ENCODE peak calls at places on chromosome 7, in four cellular contexts. Q is K562, L is GM12878, F is HepG2. H is an unnamed sample.
A peak's percentile ranks its signal among the peaks of the same experiment; 100 is the strongest.

GRCh38 chr7:81725003-81725402 is 44.8 kb downstream of the HGF start:
- DNase-seq in L (no peak), F (no peak), Q (no peak), H (no peak)

GRCh38 chr7:152093717-152094116 is 68.2 kb downstream of the GALNT11 start:
- DNase-seq in F (no peak), Q (no peak), L (no peak), H (no peak)

GRCh38 chr7:55258631-55259030 is 106.5 kb upstream of the LANCL2 start:
- DNase-seq in F (peak; percentile 9), Q (no peak), L (no peak), H (no peak)

GRCh38 chr7:16561943-16562342 is 35.3 kb downstream of the LRRC72 start:
- DNase-seq in Q (no peak), F (no peak), L (no peak), H (no peak)

GRCh38 chr7:157827045-157827862 is 490.4 kb downstream of the DNAJB6 start:
- DNase-seq in Q (no peak), L (no peak), F (no peak), H (no peak)

GRCh38 chr7:953547-954327 is 743 bp downstream of the ADAP1 start:
- DNase-seq in Q (no peak), L (no peak), F (peak; percentile 59), H (peak; percentile 63)

GRCh38 chr7:20193242-20193777 is 23.9 kb downstream of the MACC1 start:
- DNase-seq in Q (no peak), L (no peak), F (no peak), H (no peak)

GRCh38 chr7:80870806-80871205 is 48.0 kb downstream of the SEMA3C start:
- DNase-seq in F (no peak), L (no peak), Q (no peak), H (no peak)

GRCh38 chr7:65251851-65252620 is 121.6 kb upstream of the ZNF92 start:
- DNase-seq in Q (peak; percentile 69), L (peak; percentile 27), F (peak; percentile 53), H (peak; percentile 87)

GRCh38 chr7:90312745-90313144 is 8.4 kb downstream of the FAM237B start:
- DNase-seq in F (peak; percentile 6), L (no peak), Q (no peak), H (no peak)

GRCh38 chr7:90931996-90932912 is 332.0 kb upstream of the FZD1 start:
- DNase-seq in L (peak; percentile 73), Q (no peak), F (no peak), H (no peak)

GRCh38 chr7:105738133-105738532 is 138.3 kb downstream of the ATXN7L1 start:
- DNase-seq in Q (no peak), F (no peak), L (no peak), H (no peak)

GRCh38 chr7:82699773-82700186 is 256.2 kb upstream of the CACNA2D1 start:
- DNase-seq in F (no peak), Q (no peak), L (no peak), H (no peak)

GRCh38 chr7:20306499-20306946 is 24.2 kb upstream of the ITGB8 start:
- DNase-seq in L (no peak), Q (peak; percentile 29), F (peak; percentile 62), H (no peak)

GRCh38 chr7:107931740-107932515 is 40.9 kb downstream of the DLD start:
- DNase-seq in L (no peak), F (no peak), Q (no peak), H (no peak)

GRCh38 chr7:82078807-82079206 is 309.0 kb upstream of the HGF start:
- DNase-seq in L (no peak), Q (no peak), F (no peak), H (no peak)

GRCh38 chr7:75842836-75843446 is 29.3 kb upstream of the CCL24 start:
- DNase-seq in F (peak; percentile 33), Q (peak; percentile 61), L (peak; percentile 47), H (no peak)

GRCh38 chr7:12401538-12402364 is 1.9 kb downstream of the VWDE start:
- DNase-seq in L (no peak), F (no peak), Q (peak; percentile 18), H (no peak)

GRCh38 chr7:41238851-41239331 is 464.0 kb downstream of the INHBA start:
- DNase-seq in Q (no peak), L (no peak), F (no peak), H (no peak)

GRCh38 chr7:107505997-107506682 is 36.3 kb downstream of the GPR22 start:
- DNase-seq in F (peak; percentile 56), L (no peak), Q (no peak), H (no peak)

GRCh38 chr7:108012499-108013430 is 9.8 kb upstream of the LAMB1 start:
- DNase-seq in Q (peak; percentile 87), L (no peak), F (peak; percentile 95), H (no peak)

GRCh38 chr7:88700725-88701124 is 58.8 kb upstream of the ZNF804B start:
- DNase-seq in F (no peak), Q (no peak), L (no peak), H (no peak)

GRCh38 chr7:17963281-17963680 is 23.0 kb upstream of the SNX13 start:
- DNase-seq in Q (no peak), L (no peak), F (peak; percentile 9), H (no peak)

GRCh38 chr7:98022531-98022930 is 32.5 kb upstream of the OCM2 start:
- DNase-seq in F (no peak), Q (no peak), L (no peak), H (no peak)

GRCh38 chr7:151398446-151399304 is 11.2 kb downstream of the WDR86 start:
- DNase-seq in Q (no peak), F (no peak), L (no peak), H (no peak)

GRCh38 chr7:1397491-1398327 is 61.6 kb downstream of the MICALL2 start:
- DNase-seq in F (no peak), L (no peak), Q (no peak), H (no peak)

GRCh38 chr7:36191292-36191920 is 38.4 kb downstream of the EEPD1 start:
- DNase-seq in Q (no peak), F (no peak), L (no peak), H (no peak)

GRCh38 chr7:13879994-13880686 is 109.3 kb downstream of the ETV1 start:
- DNase-seq in L (no peak), Q (no peak), F (no peak), H (no peak)

GRCh38 chr7:133052826-133053225 is 29.1 kb downstream of the CHCHD3 start:
- DNase-seq in F (no peak), L (no peak), Q (no peak), H (no peak)

GRCh38 chr7:2242541-2243482 is 786 bp downstream of the NUDT1 start:
- DNase-seq in L (no peak), Q (peak; percentile 59), F (peak; percentile 26), H (no peak)

GRCh38 chr7:2698581-2699288 is 10.7 kb downstream of the AMZ1 start:
- DNase-seq in F (no peak), L (peak; percentile 93), Q (no peak), H (no peak)

GRCh38 chr7:84271550-84271949 is 77.0 kb upstream of the SEMA3A start:
- DNase-seq in L (no peak), Q (no peak), F (no peak), H (no peak)

GRCh38 chr7:73987298-73987697 is 40.7 kb upstream of the ELN start:
- DNase-seq in Q (no peak), L (no peak), F (no peak), H (no peak)
- TF ChIP-seq NR2C2 in Q (no peak), L (no peak), F (no peak), H (no peak)

GRCh38 chr7:138882249-138882648 is 84.3 kb upstream of the ATP6V0A4 start:
- DNase-seq in Q (no peak), L (no peak), F (no peak), H (no peak)

GRCh38 chr7:138879356-138879755 is 81.4 kb upstream of the ATP6V0A4 start:
- DNase-seq in Q (no peak), L (no peak), F (no peak), H (no peak)

GRCh38 chr7:138878847-138879246 is 80.9 kb upstream of the ATP6V0A4 start:
- DNase-seq in Q (no peak), F (no peak), L (no peak), H (no peak)

GRCh38 chr7:138881578-138882188 is 83.7 kb upstream of the ATP6V0A4 start:
- DNase-seq in Q (no peak), F (no peak), L (no peak), H (no peak)

DNA sequence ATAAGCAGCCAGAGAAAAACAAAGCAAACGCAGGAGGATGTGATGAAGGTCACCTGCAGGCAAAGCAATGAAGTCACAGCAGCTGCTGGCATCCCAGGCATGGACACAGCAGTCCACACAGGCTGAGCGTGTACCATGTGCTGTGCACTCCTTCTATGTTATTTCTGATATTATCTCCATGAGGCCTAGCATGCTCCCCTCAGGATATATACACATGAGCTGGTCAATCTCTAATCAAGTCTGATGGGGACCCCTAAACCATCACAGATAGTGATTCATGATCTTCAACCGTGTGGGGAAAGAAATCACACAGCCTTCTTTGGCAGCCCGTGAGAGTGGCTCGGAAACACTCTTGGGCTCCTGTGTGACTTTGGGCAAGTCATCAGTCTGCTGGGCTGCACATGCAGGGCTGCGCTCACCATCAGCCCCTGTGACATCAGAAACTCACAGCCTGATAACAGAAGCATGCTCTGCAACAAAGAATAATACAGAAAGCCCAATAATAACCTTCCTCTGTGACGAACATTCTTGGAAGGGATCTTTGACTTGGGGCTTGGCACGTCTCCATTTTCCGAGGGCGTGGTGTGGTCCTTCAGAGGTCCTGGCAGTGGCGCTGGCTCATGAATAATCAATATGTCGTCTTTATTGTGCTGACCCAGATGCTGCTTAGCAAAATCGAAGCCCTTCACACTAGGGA is 83.0 kb upstream of the ATP6V0A4 start:
- DNase-seq in Q (no peak), F (no peak), L (no peak), H (no peak)
- TF ChIP-seq TCF7 in Q (no peak), F (no peak), L (no peak), H (no peak)

DNA sequence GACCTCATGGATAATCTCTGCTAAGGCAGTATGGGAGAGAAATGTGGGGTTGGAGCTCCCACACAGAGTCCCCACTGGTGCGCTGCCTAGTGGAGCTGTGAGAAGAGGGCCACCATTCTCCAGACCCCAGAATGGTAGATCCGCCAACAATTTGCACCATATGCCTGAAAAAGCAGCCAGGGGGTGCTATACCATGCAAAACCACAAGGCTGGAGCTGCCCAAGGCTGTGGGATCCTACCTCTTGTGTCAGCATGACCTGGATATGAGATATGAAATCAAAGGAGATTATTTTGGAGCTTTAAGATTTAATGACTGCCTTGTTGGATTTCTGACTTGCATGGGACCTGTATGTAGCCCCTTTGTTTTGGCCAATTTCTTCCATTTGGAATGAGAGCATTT is 27.0 kb upstream of the SAMD9L start:
- DNase-seq in F (no peak), L (no peak), Q (no peak), H (no peak)
- TF ChIP-seq NR2C2 in F (no peak), L (no peak), Q (no peak), H (no peak)

DNA sequence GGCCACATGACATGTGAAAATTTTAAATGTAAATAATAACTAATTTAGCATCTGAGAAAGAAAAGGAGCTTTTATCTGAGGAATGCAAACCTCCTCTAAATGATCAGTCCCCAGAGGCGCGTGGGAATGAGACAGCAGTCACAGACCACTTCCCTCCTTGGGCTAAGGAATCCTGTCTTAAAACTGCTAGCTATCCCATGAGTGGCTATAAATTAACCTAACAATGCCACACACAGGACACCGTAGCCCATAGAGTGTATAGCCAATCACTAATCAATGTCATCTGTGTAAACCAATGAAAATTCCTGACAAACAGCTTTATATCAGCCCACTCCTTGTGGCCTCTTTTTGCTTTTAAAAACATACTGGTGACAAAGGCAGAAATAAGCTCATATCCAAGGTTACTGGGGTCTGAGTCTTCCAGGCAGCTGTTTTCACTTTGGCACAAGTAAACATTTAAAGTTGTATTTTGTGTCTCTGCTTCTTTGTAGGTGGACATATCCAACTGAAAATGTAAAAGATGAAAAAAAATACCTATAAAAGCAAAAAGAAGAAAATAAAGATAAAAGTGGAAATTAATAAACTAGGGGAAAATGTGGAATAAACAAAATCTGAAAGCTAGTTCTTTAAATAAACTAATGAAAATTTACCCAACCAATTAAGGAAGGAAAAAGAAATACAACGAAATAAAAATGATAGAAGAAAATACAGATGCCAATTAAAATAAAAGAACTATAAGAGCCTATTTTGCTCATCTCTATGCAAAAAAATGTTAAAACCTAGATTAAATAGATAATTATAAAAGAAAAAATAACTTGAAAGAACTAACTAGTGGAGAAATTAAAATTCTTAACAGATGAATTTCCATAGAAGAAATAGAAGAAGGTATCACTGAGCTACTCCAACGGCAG is 32.9 kb downstream of the PKD1L1 start:
- DNase-seq in L (no peak), Q (no peak), F (no peak), H (no peak)
- TF ChIP-seq TCF7 in L (no peak), Q (no peak), F (no peak), H (no peak)

H was measured in WTC11.